ENCODE peak calls at places on chromosome 4, in eight cellular contexts. O, T, W, X, A, J, S and E are unnamed samples.

GRCh38 chr4:81137446-81137845 is 77.6 kb downstream of the PRKG2 start:
- DNase-seq in O (no peak), T (no peak), W (no peak), X (no peak), A (no peak), J (no peak), S (no peak), E (no peak)

GRCh38 chr4:69708211-69708610 is 52.2 kb downstream of the SULT1B1 start:
- DNase-seq in O (no peak), T (no peak), W (no peak), X (no peak), A (peak; percentile 62), J (no peak), S (no peak), E (no peak)

GRCh38 chr4:134780244-134780643 is 578.7 kb upstream of the PABPC4L start:
- DNase-seq in O (no peak), T (no peak), W (no peak), X (no peak), A (no peak), J (no peak), S (no peak), E (no peak)

GRCh38 chr4:138519436-138519835 is 277.3 kb upstream of the SLC7A11 start:
- DNase-seq in O (no peak), T (no peak), W (no peak), X (no peak), A (no peak), J (no peak), S (no peak), E (no peak)

GRCh38 chr4:114077610-114078009 is 98.2 kb upstream of the ARSJ start:
- DNase-seq in O (no peak), T (no peak), W (no peak), X (peak; percentile 26), A (peak; percentile 92), J (no peak), S (no peak), E (no peak)

GRCh38 chr4:181194096-181194495 is 1049.1 kb upstream of the TENM3 start:
- DNase-seq in O (no peak), T (no peak), W (no peak), X (no peak), A (no peak), J (no peak), S (no peak), E (no peak)

GRCh38 chr4:52982246-52982950 is 120.3 kb downstream of the RASL11B start:
- DNase-seq in O (no peak), T (no peak), W (peak; percentile 66), X (peak; percentile 28), A (peak; percentile 74), J (no peak), S (peak; percentile 32), E (no peak)

GRCh38 chr4:70734971-70735370 is 13.2 kb downstream of the RUFY3 start:
- DNase-seq in O (no peak), T (no peak), W (no peak), X (no peak), A (no peak), J (no peak), S (no peak), E (no peak)

GRCh38 chr4:55214172-55214571 is 88.8 kb upstream of the KDR start:
- DNase-seq in O (no peak), T (no peak), W (no peak), X (no peak), A (peak; percentile 76), J (no peak), S (no peak), E (no peak)

GRCh38 chr4:125198916-125199315 is 115.8 kb upstream of the FAT4 start:
- DNase-seq in O (no peak), T (no peak), W (no peak), X (no peak), A (peak; percentile 84), J (no peak), S (no peak), E (no peak)

GRCh38 chr4:23382880-23383279 is 507.0 kb downstream of the PPARGC1A start:
- DNase-seq in O (no peak), T (no peak), W (no peak), X (no peak), A (no peak), J (no peak), S (no peak), E (no peak)

GRCh38 chr4:98682719-98683118 is 24.3 kb upstream of the TSPAN5 start:
- DNase-seq in O (no peak), T (no peak), W (no peak), X (no peak), A (peak; percentile 93), J (no peak), S (no peak), E (no peak)

DNA sequence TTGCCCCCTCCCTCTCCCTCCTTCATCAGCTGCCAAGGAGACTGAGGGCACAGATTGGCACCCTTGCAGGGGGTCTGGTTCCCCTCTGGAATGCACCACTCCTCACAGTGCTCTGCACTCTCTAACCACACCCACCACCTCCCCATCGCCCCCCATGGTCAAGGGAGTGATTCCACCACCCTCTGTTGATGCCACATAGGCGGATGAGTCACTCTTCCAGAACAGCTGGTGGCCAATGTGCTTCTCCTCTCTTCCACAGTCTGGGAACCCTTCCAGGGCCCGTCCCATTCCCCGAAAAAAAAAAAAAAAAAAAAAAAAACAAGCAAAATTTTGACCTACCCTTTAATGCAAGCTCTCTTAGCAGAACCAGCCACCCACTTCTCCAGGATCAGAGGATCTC is 341.3 kb upstream of the KLF3 start:
- DNase-seq in O (no peak), T (no peak), W (no peak), X (no peak), A (no peak), J (no peak), S (no peak), E (no peak)
- TF ChIP-seq POLR2AphosphoS5 in O (no peak), T (no peak), W (no peak), X (no peak), A (no peak), J (no peak), S (no peak), E (no peak)

DNA sequence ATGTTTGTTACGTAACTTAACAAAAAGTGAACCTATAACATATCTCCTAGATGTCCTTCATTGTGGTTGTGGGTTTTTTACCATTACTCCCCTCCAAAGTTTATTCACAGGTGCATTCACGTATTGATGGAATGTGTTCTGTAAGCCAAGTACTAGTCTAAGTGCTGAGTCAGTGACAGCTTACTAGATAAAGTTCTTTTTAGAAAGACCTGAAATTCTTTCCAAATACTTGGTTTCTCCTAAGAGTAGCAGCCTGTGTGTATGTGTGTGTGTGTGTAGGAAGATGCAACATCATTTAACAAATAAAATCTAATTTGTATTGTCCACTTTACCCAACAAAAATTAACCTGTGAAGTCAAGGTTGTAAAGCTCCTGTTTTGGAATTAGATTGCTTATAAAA is 22.1 kb downstream of the NAP1L5 start:
- DNase-seq in O (no peak), T (no peak), W (no peak), X (no peak), A (no peak), J (no peak), S (no peak), E (no peak)
- H3K4me1 ChIP-seq in O (no peaks in the 10 kb centered on the region), T (no peaks in the 10 kb centered on the region), W (no peaks in the 10 kb centered on the region), X (no peaks in the 10 kb centered on the region), A (no peaks in the 10 kb centered on the region), J (no peaks in the 10 kb centered on the region), S (no peaks in the 10 kb centered on the region), E (no peaks in the 10 kb centered on the region)

GRCh38 chr4:6781561-6781960 is 966 bp upstream of the KIAA0232 start:
- DNase-seq in O (no peak), T (no peak), W (no peak), X (no peak), A (no peak), J (no peak), S (no peak), E (no peak)

GRCh38 chr4:6783111-6783981 is 819 bp downstream of the KIAA0232 start:
- DNase-seq in O (peak; percentile 95), T (peak; percentile 97), W (peak; percentile 94), X (peak; percentile 52), A (peak; percentile 84), J (peak; percentile 94), S (peak; percentile 80), E (peak; percentile 93)

GRCh38 chr4:6782846-6783110 is 251 bp downstream of the KIAA0232 start:
- DNase-seq in O (no peak), T (no peak), W (no peak), X (no peak), A (no peak), J (no peak), S (no peak), E (no peak)

GRCh38 chr4:6781113-6781512 is 1.4 kb upstream of the KIAA0232 start:
- DNase-seq in O (no peak), T (no peak), W (no peak), X (no peak), A (no peak), J (peak; percentile 49), S (no peak), E (no peak)

GRCh38 chr4:6782147-6782845 is at the start of gene KIAA0232:
- DNase-seq in O (peak; percentile 95), T (peak; percentile 98), W (peak; percentile 95), X (peak; percentile 77), A (peak; percentile 84), J (peak; percentile 93), S (peak; percentile 68), E (peak; percentile 94)
- TF ChIP-seq POLR2AphosphoS5 in O (peak; percentile 79), T (peak; percentile 86), W (peak; percentile 35), X (peak; percentile 60), A (peak; percentile 83), J (peak; percentile 53), S (no peak), E (peak; percentile 80)

DNA sequence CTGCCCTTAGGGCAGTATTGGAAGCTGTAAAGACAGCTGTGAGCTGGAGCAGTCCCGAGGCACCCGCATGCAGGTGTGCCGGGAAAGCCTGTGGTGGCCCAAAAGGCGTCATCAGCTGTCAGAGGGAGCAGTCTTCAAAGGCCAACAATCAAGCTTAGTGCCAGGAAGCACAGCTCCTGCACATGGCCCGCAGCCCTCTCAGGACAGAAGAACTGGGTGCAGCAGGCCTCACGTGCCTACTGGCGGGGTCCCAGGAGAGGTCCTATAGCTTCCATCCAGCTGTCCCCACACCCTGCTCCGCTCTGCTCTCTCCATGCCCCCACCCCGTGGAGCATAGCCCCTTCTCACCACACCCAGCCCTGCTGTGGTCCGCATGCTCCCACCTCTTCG is 92.2 kb upstream of the TRIM2 start:
- DNase-seq in O (no peak), T (no peak), W (no peak), X (no peak), A (no peak), J (peak; percentile 15), S (no peak), E (no peak)
- H3K4me1 ChIP-seq in O (peaks cover 16% of the 10 kb centered on the region), T (peaks cover 43% of the 10 kb centered on the region), W (no peaks in the 10 kb centered on the region), X (peaks cover 26% of the 10 kb centered on the region), A (no peaks in the 10 kb centered on the region), J (peaks cover 15% of the 10 kb centered on the region), S (peaks cover 11% of the 10 kb centered on the region), E (peaks cover 19% of the 10 kb centered on the region)

GRCh38 chr4:105633241-105633640 is 75.2 kb downstream of the INTS12 start:
- DNase-seq in O (no peak), T (no peak), W (no peak), X (no peak), A (no peak), J (no peak), S (no peak), E (peak; percentile 28)
- TF ChIP-seq POLR2AphosphoS5 in O (no peak), T (no peak), W (no peak), X (no peak), A (no peak), J (no peak), S (no peak), E (peak; percentile 27)